ENCODE peak calls at places on chromosomes 1 and 21, in five cellular contexts. X is stomach, P is esophagus muscularis mucosa, B is transverse colon, L is H1. F is an unnamed sample.
A peak's percentile ranks its signal among the peaks of the same experiment; 100 is the strongest.

GRCh38 chr1:163168053-163168452 is 34.7 kb downstream of the RGS5 start:
- DNase-seq in P (no peak), X (no peak), B (no peak), L (no peak), F (no peak)

GRCh38 chr1:203673550-203674411 is 47.1 kb downstream of the ATP2B4 start:
- DNase-seq in X (peak; percentile 38), B (peak; percentile 51), P (no peak), L (no peak), F (peak; percentile 62)

GRCh38 chr1:204560590-204560989 is 44.4 kb downstream of the MDM4 start:
- DNase-seq in P (no peak), B (no peak), X (no peak), L (no peak), F (no peak)

GRCh38 chr21:30695956-30696355 is 22.6 kb downstream of the KRTAP21-3 start:
- DNase-seq in B (no peak), P (no peak), X (no peak), L (no peak), F (no peak)

GRCh38 chr1:53162621-53163020 is 20.2 kb upstream of the SLC1A7 start:
- DNase-seq in P (peak; percentile 60), L (no peak), X (no peak), B (no peak), F (no peak)

GRCh38 chr21:46660505-46660904 is 25.0 kb downstream of the PRMT2 start:
- DNase-seq in L (no peak), B (no peak), X (no peak), P (no peak), F (no peak)

GRCh38 chr21:15706686-15707085 is 23.1 kb upstream of the USP25 start:
- DNase-seq in P (no peak), B (peak; percentile 23), X (peak; percentile 32), L (no peak), F (no peak)

GRCh38 chr1:228511539-228512445 is 24.6 kb downstream of the RNF187 start:
- DNase-seq in L (no peak), P (no peak), B (no peak), X (no peak), F (no peak)

GRCh38 chr1:81682490-81682889 is 118.2 kb upstream of the ADGRL2 start:
- DNase-seq in B (no peak), P (no peak), X (no peak), L (peak; percentile 51), F (no peak)

GRCh38 chr21:42400525-42400924 is 3.2 kb upstream of the UBASH3A start:
- DNase-seq in L (no peak), B (no peak), X (no peak), P (no peak), F (no peak)

GRCh38 chr21:36347278-36347961 is 27.4 kb downstream of the MORC3 start:
- DNase-seq in L (no peak), B (no peak), P (no peak), X (no peak), F (no peak)

GRCh38 chr1:170182442-170182841 is 36.7 kb downstream of the NTMT2 start:
- DNase-seq in P (no peak), L (no peak), B (no peak), X (no peak), F (no peak)

GRCh38 chr1:48675251-48675650 is 101.4 kb downstream of the BEND5 start:
- DNase-seq in X (no peak), P (no peak), L (no peak), B (no peak), F (no peak)

GRCh38 chr1:205530116-205530515 is 25.6 kb downstream of the CDK18 start:
- DNase-seq in L (no peak), B (no peak), X (no peak), P (no peak), F (peak; percentile 34)

GRCh38 chr1:57204091-57204490 is 219.8 kb downstream of the DAB1 start:
- DNase-seq in B (no peak), X (no peak), L (no peak), P (no peak), F (no peak)

GRCh38 chr1:207355060-207355459 is 33.6 kb downstream of the CD55 start:
- DNase-seq in L (no peak), P (no peak), X (no peak), B (no peak), F (no peak)
- H3K4me3 ChIP-seq in L (no peak overlapping the region), P (no peak overlapping the region), X (no peak overlapping the region), B (no peak overlapping the region), F (no peak overlapping the region)

DNA sequence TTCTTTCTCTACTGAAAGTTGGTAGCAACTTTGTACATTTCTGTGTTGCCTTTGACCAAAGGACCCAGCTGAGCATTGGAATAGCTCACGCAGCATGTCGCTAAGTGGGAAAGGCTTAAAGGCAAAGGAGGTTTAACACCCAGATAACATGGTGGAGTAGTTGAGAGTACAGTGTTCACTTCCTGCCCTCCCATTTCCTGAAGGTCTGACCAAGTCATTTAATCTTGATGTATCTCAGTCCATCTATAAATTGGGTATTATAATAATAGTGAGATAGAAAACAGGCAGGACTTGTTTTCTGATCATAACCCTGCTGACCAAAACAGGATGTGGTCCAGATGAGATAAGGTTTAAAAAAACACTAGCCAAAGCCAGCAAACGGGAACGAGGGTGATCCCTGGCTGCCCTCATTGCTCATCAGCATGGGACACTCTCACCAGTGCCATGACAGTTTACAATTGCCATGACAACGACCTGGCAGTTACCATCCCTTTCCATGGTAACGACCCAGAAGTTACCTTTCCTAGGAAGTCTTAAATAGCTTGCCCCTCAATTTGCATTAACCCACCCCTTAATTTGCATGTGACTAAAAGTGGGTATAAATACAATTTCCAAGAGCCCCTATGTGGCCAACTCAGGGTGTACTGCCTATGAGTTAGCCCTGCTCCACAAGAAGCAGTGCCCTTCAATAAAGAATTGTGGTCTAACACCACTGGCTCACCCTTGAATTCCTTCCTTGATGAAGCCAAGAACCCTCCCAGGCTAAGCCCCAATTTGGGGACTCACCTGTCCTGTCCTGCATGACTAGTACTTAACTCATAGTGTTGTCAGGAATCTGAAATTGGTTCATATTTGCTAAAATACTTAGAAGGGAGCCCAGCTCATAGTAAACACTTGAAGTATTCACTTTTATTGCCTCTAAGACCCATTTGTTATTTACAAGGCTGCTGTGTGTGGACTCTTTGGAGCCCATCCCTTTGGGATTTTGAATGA is 28.4 kb upstream of the FHAD1 start:
- DNase-seq in X (no peak), L (no peak), B (no peak), P (no peak), F (peak; percentile 54)
- TF ChIP-seq EP300 in X (no peak), L (no peak), B (no peak), P (no peak), F (no peak)

GRCh38 chr1:180841460-180841859 is 71.2 kb upstream of the KIAA1614 start:
- DNase-seq in B (no peak), X (no peak), P (no peak), L (no peak), F (no peak)
- TF ChIP-seq POLR2AphosphoS5 in B (no peak), X (no peak), P (no peak), L (no peak), F (no peak)

GRCh38 chr1:156497078-156497742 is 3.4 kb downstream of the MEF2D start:
- DNase-seq in X (no peak), P (no peak), L (no peak), B (peak; percentile 66), F (no peak)
- H3K4me3 ChIP-seq in X (peak overlapping the region; percentile 82), P (peak overlapping the region; percentile 97), L (no peak overlapping the region), B (no peak overlapping the region), F (peak overlapping the region; percentile 1)

F was measured in upper lobe of left lung.